ENCODE peak calls at places on chromosomes 11 and 22, in five cellular contexts. J is neural progenitor cell, K is uterus, R is tibial nerve, F is A549. A is an unnamed sample.

GRCh38 chr11:20397281-20397680 is 9.8 kb downstream of the PRMT3 start:
- DNase-seq in K (no peak), F (peak; percentile 69), R (no peak), J (peak; percentile 61), A (no peak)

GRCh38 chr22:35521358-35522264 is 19.0 kb upstream of the RASD2 start:
- DNase-seq in J (no peak), F (no peak), R (no peak), K (no peak), A (no peak)

GRCh38 chr22:28139993-28140392 is 220.9 kb upstream of the PITPNB start:
- DNase-seq in R (no peak), F (no peak), J (no peak), K (no peak), A (no peak)

GRCh38 chr11:86508604-86509471 is 134.2 kb downstream of the CCDC81 start:
- DNase-seq in K (no peak), F (peak; percentile 84), R (no peak), J (no peak), A (no peak)

GRCh38 chr11:78860720-78861422 is 286.2 kb upstream of the NARS2 start:
- DNase-seq in R (no peak), F (no peak), K (no peak), J (peak; percentile 65), A (no peak)

GRCh38 chr22:46528121-46528610 is 9.3 kb downstream of the CELSR1 start:
- DNase-seq in R (no peak), K (no peak), J (no peak), F (peak; percentile 93), A (no peak)

GRCh38 chr22:30803679-30804078 is 109.0 kb downstream of the OSBP2 start:
- DNase-seq in J (no peak), K (no peak), F (no peak), R (no peak), A (no peak)

GRCh38 chr11:120344302-120345004 is 8.2 kb downstream of the ARHGEF12 start:
- DNase-seq in R (no peak), F (no peak), J (no peak), K (no peak), A (no peak)

GRCh38 chr11:20004856-20005255 is 155.4 kb downstream of the DBX1 start:
- DNase-seq in F (no peak), J (no peak), R (no peak), K (no peak), A (no peak)

GRCh38 chr11:134037093-134037908 is 31.6 kb upstream of the JAM3 start:
- DNase-seq in F (peak; percentile 15), K (peak; percentile 90), J (peak; percentile 79), R (peak; percentile 58), A (peak; percentile 80)

GRCh38 chr22:28810839-28811491 is 10.6 kb upstream of the XBP1 start:
- DNase-seq in R (no peak), J (no peak), K (no peak), F (no peak), A (no peak)

GRCh38 chr11:57903441-57904123 is 120.1 kb upstream of the OR9Q1 start:
- DNase-seq in R (no peak), J (no peak), K (no peak), F (peak; percentile 45), A (no peak)

GRCh38 chr11:75473684-75474083 is 40.7 kb upstream of the KLHL35 start:
- DNase-seq in K (no peak), R (no peak), J (no peak), F (no peak), A (no peak)

GRCh38 chr11:120303004-120303637 is 22.0 kb upstream of the TLCD5 start:
- DNase-seq in J (peak; percentile 87), F (peak; percentile 76), R (peak; percentile 51), K (peak; percentile 63), A (peak; percentile 68)

GRCh38 chr22:40728731-40729189 is 49.5 kb downstream of the MCHR1 start:
- DNase-seq in J (no peak), K (no peak), R (no peak), F (no peak), A (no peak)

GRCh38 chr11:26963764-26964163 is 30.1 kb upstream of the FIBIN start:
- DNase-seq in K (no peak), F (no peak), J (no peak), R (no peak), A (no peak)

GRCh38 chr11:10287140-10287539 is 6.9 kb downstream of the SBF2 start:
- DNase-seq in R (no peak), J (no peak), F (no peak), K (no peak), A (no peak)

GRCh38 chr22:32920032-32920628 is 118.6 kb downstream of the TIMP3 start:
- DNase-seq in F (no peak), R (peak; percentile 69), K (peak; percentile 76), J (no peak), A (peak; percentile 49)

GRCh38 chr11:14503023-14503422 is 3.4 kb upstream of the COPB1 start:
- DNase-seq in J (no peak), R (no peak), K (no peak), F (no peak), A (no peak)

GRCh38 chr11:5690216-5690615 is 626 bp downstream of the TRIM22 start:
- DNase-seq in F (no peak), K (no peak), J (peak; percentile 8), R (no peak), A (no peak)

GRCh38 chr11:90329043-90329442 is 106.2 kb upstream of the CHORDC1 start:
- DNase-seq in J (no peak), F (no peak), R (no peak), K (no peak), A (no peak)

DNA sequence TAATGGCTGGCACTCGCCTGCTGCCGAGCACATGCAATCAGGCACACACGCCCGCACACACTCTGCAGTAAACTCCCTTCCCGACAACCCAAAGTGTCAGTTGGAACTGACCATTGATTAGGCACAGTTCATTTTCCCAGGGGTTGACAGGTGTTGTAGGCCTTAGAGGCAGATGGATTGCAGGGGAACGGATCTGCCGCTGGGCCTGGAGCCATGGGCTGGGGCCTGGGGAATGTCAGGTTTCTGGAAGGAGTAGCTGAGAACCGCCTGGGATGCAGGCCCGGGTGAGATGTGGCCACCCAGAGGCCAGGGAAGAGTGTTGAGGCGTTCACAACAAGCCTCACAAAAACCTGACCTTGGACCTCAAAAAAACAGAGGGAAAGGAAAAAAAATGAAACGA is 313.6 kb downstream of the BUD13 start:
- DNase-seq in K (peak; percentile 74), F (no peak), R (no peak), J (no peak), A (no peak)
- TF ChIP-seq CTCF in K (no peak), F (no peak), R (no peak), J (no peak), A (no peak)

GRCh38 chr11:12961615-12962014 is 47.5 kb upstream of the RASSF10 start:
- DNase-seq in R (no peak), F (peak; percentile 34), J (no peak), K (no peak), A (no peak)
- TF ChIP-seq CTCF in R (no peak), F (peak; percentile 45), J (no peak), K (no peak), A (no peak)

DNA sequence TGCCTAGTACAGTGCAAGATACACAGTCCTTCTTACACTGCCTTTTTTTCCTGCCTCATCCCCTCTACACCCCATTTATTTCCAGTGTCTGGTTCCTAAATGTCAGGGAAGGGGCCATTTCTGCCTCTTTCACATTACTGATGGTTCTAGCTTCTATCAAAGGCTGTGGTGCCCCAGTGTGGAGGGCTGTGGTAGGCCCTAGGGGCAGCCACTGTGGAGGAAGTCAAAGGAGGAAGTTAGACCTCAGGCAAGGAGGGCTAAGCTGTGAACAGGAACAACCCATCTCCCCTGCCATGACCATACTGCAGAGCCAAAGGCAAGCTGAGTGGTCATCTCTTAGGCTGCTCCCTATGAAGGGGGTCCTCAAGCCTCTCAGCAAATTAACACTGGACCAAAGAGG is 81.9 kb upstream of the CRTAM start:
- DNase-seq in K (no peak), R (peak; percentile 18), J (no peak), F (no peak), A (peak; percentile 29)
- TF ChIP-seq CTCF in K (no peak), R (peak; percentile 28), J (no peak), F (no peak), A (no peak)

GRCh38 chr22:24938741-24939341 is 7.7 kb downstream of the LHFPL7 start:
- DNase-seq in J (peak; percentile 82), F (peak; percentile 42), K (no peak), R (no peak), A (no peak)
- TF ChIP-seq CTCF in J (peak; percentile 84), F (peak; percentile 70), K (peak; percentile 56), R (peak; percentile 46), A (peak; percentile 70)

DNA sequence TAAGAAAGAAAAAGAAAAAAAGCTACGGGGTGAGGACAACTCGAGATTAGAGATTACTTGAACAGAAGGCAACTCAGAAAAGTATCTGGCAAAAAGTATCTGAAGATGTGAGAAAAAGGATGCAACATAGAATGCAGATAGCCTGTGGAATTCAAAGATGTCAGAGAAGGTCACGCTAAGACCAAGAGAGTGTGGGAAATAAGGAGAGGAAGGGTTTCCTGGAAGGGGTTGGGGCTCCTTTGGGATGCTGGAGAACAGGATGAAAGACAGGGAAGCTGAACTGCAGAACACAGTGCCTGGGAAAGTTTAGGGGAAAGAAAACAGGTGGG is 1.2 kb downstream of the GUCY1A2 start:
- DNase-seq in R (no peak), F (no peak), K (no peak), J (no peak), A (no peak)
- TF ChIP-seq CTCF in R (no peak), F (no peak), K (no peak), J (no peak), A (no peak)

GRCh38 chr11:59403546-59403945 is 22.7 kb downstream of the OR5A2 start:
- DNase-seq in F (peak; percentile 2), J (peak; percentile 12), R (no peak), K (no peak), A (no peak)
- TF ChIP-seq CTCF in F (no peak), J (no peak), R (no peak), K (no peak), A (no peak)

GRCh38 chr11:101442171-101442570 is 141.6 kb downstream of the TRPC6 start:
- DNase-seq in J (no peak), K (no peak), R (no peak), F (no peak), A (no peak)

GRCh38 chr11:101441747-101442146 is 142.1 kb downstream of the TRPC6 start:
- DNase-seq in R (no peak), J (no peak), K (no peak), F (no peak), A (no peak)

GRCh38 chr11:101436511-101437142 is 147.2 kb downstream of the TRPC6 start:
- DNase-seq in R (no peak), J (peak; percentile 76), F (peak; percentile 54), K (peak; percentile 47), A (no peak)

GRCh38 chr11:101438126-101438525 is 145.7 kb downstream of the TRPC6 start:
- DNase-seq in F (no peak), J (no peak), K (no peak), R (no peak), A (no peak)

DNA sequence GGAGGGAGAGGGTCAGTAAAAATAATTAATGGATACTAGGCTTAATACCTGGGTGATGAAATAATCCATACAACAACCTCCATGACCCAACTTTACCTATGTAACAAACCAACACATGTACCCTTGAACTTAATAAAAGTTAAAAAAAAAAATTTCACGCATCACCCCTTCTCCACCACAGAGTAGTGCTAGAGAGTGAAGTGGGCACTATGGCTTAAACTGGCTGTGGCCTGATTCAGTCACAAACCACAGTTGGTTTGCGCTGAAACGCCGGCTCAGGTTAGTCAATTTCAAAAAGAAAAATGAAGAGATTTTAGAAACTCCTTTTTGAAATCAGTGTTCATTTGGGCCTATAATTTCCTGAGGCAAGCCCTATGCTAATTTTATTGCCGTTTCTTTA is 144.3 kb downstream of the TRPC6 start:
- DNase-seq in F (no peak), R (no peak), J (no peak), K (no peak), A (no peak)
- TF ChIP-seq CTCF in F (no peak), R (no peak), J (peak; percentile 29), K (no peak), A (no peak)